ENCODE peak calls at places on chromosomes 16 and 17, in nine cellular contexts. One of them, this sample, is unnamed.

GRCh38 chr16:57924514-57924913 is 46.4 kb downstream of the CNGB1 start:
- DNase-seq in AG10803: no peak
- DNase-seq in activated CD4-positive, CD25-positive, alpha-beta regulatory T cell: no peak
- DNase-seq in nucleus accumbens: no peak
- DNase-seq in effector memory CD4-positive, alpha-beta T cell: no peak
- DNase-seq in stimulated activated CD4-positive, alpha-beta T cell treated with anti-CD3 and anti-CD28 coated beads, Interleukin-4, amount 100 ng/mL, for 24 hours: no peak
- DNase-seq in thoracic aorta: no peak
- DNase-seq in BJ: no peak
- DNase-seq in bronchial epithelial cell: no peak
- DNase-seq in this sample: no peak

GRCh38 chr16:53507464-53508180 is 4.6 kb upstream of the AKTIP start:
- DNase-seq in stimulated activated CD4-positive, alpha-beta T cell treated with anti-CD3 and anti-CD28 coated beads, Interleukin-4, amount 100 ng/mL, for 24 hours: no peak
- DNase-seq in nucleus accumbens: no peak
- DNase-seq in thoracic aorta: no peak
- DNase-seq in activated CD4-positive, CD25-positive, alpha-beta regulatory T cell: no peak
- DNase-seq in BJ: no peak
- DNase-seq in bronchial epithelial cell: no peak
- DNase-seq in AG10803: no peak
- DNase-seq in effector memory CD4-positive, alpha-beta T cell: no peak
- DNase-seq in this sample: no peak

GRCh38 chr16:11240636-11241473 is 15.1 kb downstream of the SOCS1 start:
- DNase-seq in nucleus accumbens: no peak
- DNase-seq in AG10803: no peak
- DNase-seq in activated CD4-positive, CD25-positive, alpha-beta regulatory T cell: no peak
- DNase-seq in effector memory CD4-positive, alpha-beta T cell: no peak
- DNase-seq in bronchial epithelial cell: no peak
- DNase-seq in stimulated activated CD4-positive, alpha-beta T cell treated with anti-CD3 and anti-CD28 coated beads, Interleukin-4, amount 100 ng/mL, for 24 hours: no peak
- DNase-seq in thoracic aorta: no peak
- DNase-seq in BJ: no peak
- DNase-seq in this sample: no peak

GRCh38 chr16:54165912-54166265 is 120.7 kb downstream of the IRX3 start:
- DNase-seq in AG10803: no peak
- DNase-seq in stimulated activated CD4-positive, alpha-beta T cell treated with anti-CD3 and anti-CD28 coated beads, Interleukin-4, amount 100 ng/mL, for 24 hours: no peak
- DNase-seq in BJ: no peak
- DNase-seq in thoracic aorta: no peak
- DNase-seq in effector memory CD4-positive, alpha-beta T cell: no peak
- DNase-seq in nucleus accumbens: no peak
- DNase-seq in activated CD4-positive, CD25-positive, alpha-beta regulatory T cell: no peak
- DNase-seq in bronchial epithelial cell: no peak
- DNase-seq in this sample: no peak

GRCh38 chr16:67796099-67796718 is 10.2 kb downstream of the RANBP10 start:
- DNase-seq in activated CD4-positive, CD25-positive, alpha-beta regulatory T cell: no peak
- DNase-seq in stimulated activated CD4-positive, alpha-beta T cell treated with anti-CD3 and anti-CD28 coated beads, Interleukin-4, amount 100 ng/mL, for 24 hours: no peak
- DNase-seq in effector memory CD4-positive, alpha-beta T cell: no peak
- DNase-seq in bronchial epithelial cell: peak
- DNase-seq in nucleus accumbens: no peak
- DNase-seq in thoracic aorta: no peak
- DNase-seq in AG10803: no peak
- DNase-seq in BJ: no peak
- DNase-seq in this sample: no peak

GRCh38 chr17:28745777-28746473 is 2.1 kb downstream of the TRAF4 start:
- DNase-seq in stimulated activated CD4-positive, alpha-beta T cell treated with anti-CD3 and anti-CD28 coated beads, Interleukin-4, amount 100 ng/mL, for 24 hours: no peak
- DNase-seq in thoracic aorta: no peak
- DNase-seq in bronchial epithelial cell: peak
- DNase-seq in nucleus accumbens: no peak
- DNase-seq in activated CD4-positive, CD25-positive, alpha-beta regulatory T cell: no peak
- DNase-seq in BJ: no peak
- DNase-seq in AG10803: no peak
- DNase-seq in effector memory CD4-positive, alpha-beta T cell: no peak
- DNase-seq in this sample: no peak

GRCh38 chr17:35314415-35315216 is 58.8 kb downstream of the SLFN11 start:
- DNase-seq in activated CD4-positive, CD25-positive, alpha-beta regulatory T cell: no peak
- DNase-seq in effector memory CD4-positive, alpha-beta T cell: no peak
- DNase-seq in BJ: no peak
- DNase-seq in AG10803: no peak
- DNase-seq in thoracic aorta: no peak
- DNase-seq in nucleus accumbens: no peak
- DNase-seq in stimulated activated CD4-positive, alpha-beta T cell treated with anti-CD3 and anti-CD28 coated beads, Interleukin-4, amount 100 ng/mL, for 24 hours: no peak
- DNase-seq in bronchial epithelial cell: peak
- DNase-seq in this sample: no peak

GRCh38 chr16:4663756-4664465 is 29.5 kb upstream of the NUDT16L1 start:
- DNase-seq in stimulated activated CD4-positive, alpha-beta T cell treated with anti-CD3 and anti-CD28 coated beads, Interleukin-4, amount 100 ng/mL, for 24 hours: no peak
- DNase-seq in activated CD4-positive, CD25-positive, alpha-beta regulatory T cell: no peak
- DNase-seq in AG10803: no peak
- DNase-seq in nucleus accumbens: no peak
- DNase-seq in thoracic aorta: no peak
- DNase-seq in bronchial epithelial cell: no peak
- DNase-seq in effector memory CD4-positive, alpha-beta T cell: no peak
- DNase-seq in BJ: no peak
- DNase-seq in this sample: no peak

GRCh38 chr17:1072551-1072961 is 75.6 kb downstream of the TIMM22 start:
- DNase-seq in AG10803: no peak
- DNase-seq in stimulated activated CD4-positive, alpha-beta T cell treated with anti-CD3 and anti-CD28 coated beads, Interleukin-4, amount 100 ng/mL, for 24 hours: no peak
- DNase-seq in thoracic aorta: no peak
- DNase-seq in nucleus accumbens: no peak
- DNase-seq in bronchial epithelial cell: no peak
- DNase-seq in activated CD4-positive, CD25-positive, alpha-beta regulatory T cell: no peak
- DNase-seq in BJ: no peak
- DNase-seq in effector memory CD4-positive, alpha-beta T cell: no peak
- DNase-seq in this sample: no peak

GRCh38 chr16:20906225-20906870 is 5.8 kb downstream of the LYRM1 start:
- DNase-seq in BJ: peak
- DNase-seq in activated CD4-positive, CD25-positive, alpha-beta regulatory T cell: no peak
- DNase-seq in AG10803: peak
- DNase-seq in nucleus accumbens: no peak
- DNase-seq in thoracic aorta: no peak
- DNase-seq in stimulated activated CD4-positive, alpha-beta T cell treated with anti-CD3 and anti-CD28 coated beads, Interleukin-4, amount 100 ng/mL, for 24 hours: no peak
- DNase-seq in effector memory CD4-positive, alpha-beta T cell: no peak
- DNase-seq in bronchial epithelial cell: peak
- DNase-seq in this sample: no peak

GRCh38 chr17:74987418-74987908 is at the start of gene CDR2L:
- DNase-seq in bronchial epithelial cell: peak
- DNase-seq in thoracic aorta: peak
- DNase-seq in AG10803: peak
- DNase-seq in nucleus accumbens: peak
- DNase-seq in activated CD4-positive, CD25-positive, alpha-beta regulatory T cell: peak
- DNase-seq in effector memory CD4-positive, alpha-beta T cell: peak
- DNase-seq in stimulated activated CD4-positive, alpha-beta T cell treated with anti-CD3 and anti-CD28 coated beads, Interleukin-4, amount 100 ng/mL, for 24 hours: peak
- DNase-seq in BJ: peak
- DNase-seq in this sample: peak

GRCh38 chr17:48575673-48576478 is 2.3 kb downstream of the HOXB4 start:
- DNase-seq in thoracic aorta: no peak
- DNase-seq in nucleus accumbens: no peak
- DNase-seq in BJ: no peak
- DNase-seq in effector memory CD4-positive, alpha-beta T cell: no peak
- DNase-seq in AG10803: peak
- DNase-seq in stimulated activated CD4-positive, alpha-beta T cell treated with anti-CD3 and anti-CD28 coated beads, Interleukin-4, amount 100 ng/mL, for 24 hours: no peak
- DNase-seq in bronchial epithelial cell: no peak
- DNase-seq in activated CD4-positive, CD25-positive, alpha-beta regulatory T cell: no peak
- DNase-seq in this sample: no peak

GRCh38 chr17:63535640-63536039 is 12.5 kb downstream of the KCNH6 start:
- DNase-seq in BJ: no peak
- DNase-seq in stimulated activated CD4-positive, alpha-beta T cell treated with anti-CD3 and anti-CD28 coated beads, Interleukin-4, amount 100 ng/mL, for 24 hours: no peak
- DNase-seq in AG10803: no peak
- DNase-seq in bronchial epithelial cell: no peak
- DNase-seq in nucleus accumbens: no peak
- DNase-seq in activated CD4-positive, CD25-positive, alpha-beta regulatory T cell: no peak
- DNase-seq in effector memory CD4-positive, alpha-beta T cell: no peak
- DNase-seq in thoracic aorta: no peak
- DNase-seq in this sample: no peak

GRCh38 chr16:5042574-5043171 is 8.9 kb upstream of the NAGPA start:
- DNase-seq in activated CD4-positive, CD25-positive, alpha-beta regulatory T cell: no peak
- DNase-seq in BJ: no peak
- DNase-seq in thoracic aorta: no peak
- DNase-seq in stimulated activated CD4-positive, alpha-beta T cell treated with anti-CD3 and anti-CD28 coated beads, Interleukin-4, amount 100 ng/mL, for 24 hours: no peak
- DNase-seq in bronchial epithelial cell: peak
- DNase-seq in nucleus accumbens: no peak
- DNase-seq in AG10803: no peak
- DNase-seq in effector memory CD4-positive, alpha-beta T cell: no peak
- DNase-seq in this sample: peak

GRCh38 chr17:42683407-42684031 is 1.2 kb downstream of the CNTNAP1 start:
- DNase-seq in effector memory CD4-positive, alpha-beta T cell: no peak
- DNase-seq in thoracic aorta: no peak
- DNase-seq in nucleus accumbens: no peak
- DNase-seq in AG10803: no peak
- DNase-seq in BJ: no peak
- DNase-seq in bronchial epithelial cell: no peak
- DNase-seq in activated CD4-positive, CD25-positive, alpha-beta regulatory T cell: no peak
- DNase-seq in stimulated activated CD4-positive, alpha-beta T cell treated with anti-CD3 and anti-CD28 coated beads, Interleukin-4, amount 100 ng/mL, for 24 hours: no peak
- DNase-seq in this sample: no peak

GRCh38 chr17:50283246-50283645 is 9.0 kb downstream of the TMEM92 start:
- DNase-seq in thoracic aorta: no peak
- DNase-seq in AG10803: no peak
- DNase-seq in nucleus accumbens: no peak
- DNase-seq in BJ: no peak
- DNase-seq in activated CD4-positive, CD25-positive, alpha-beta regulatory T cell: no peak
- DNase-seq in bronchial epithelial cell: no peak
- DNase-seq in stimulated activated CD4-positive, alpha-beta T cell treated with anti-CD3 and anti-CD28 coated beads, Interleukin-4, amount 100 ng/mL, for 24 hours: peak
- DNase-seq in effector memory CD4-positive, alpha-beta T cell: no peak
- DNase-seq in this sample: no peak

GRCh38 chr17:56319531-56319930 is 166.3 kb downstream of the ANKFN1 start:
- DNase-seq in bronchial epithelial cell: peak
- DNase-seq in AG10803: peak
- DNase-seq in BJ: peak
- DNase-seq in effector memory CD4-positive, alpha-beta T cell: no peak
- DNase-seq in thoracic aorta: no peak
- DNase-seq in activated CD4-positive, CD25-positive, alpha-beta regulatory T cell: no peak
- DNase-seq in nucleus accumbens: no peak
- DNase-seq in stimulated activated CD4-positive, alpha-beta T cell treated with anti-CD3 and anti-CD28 coated beads, Interleukin-4, amount 100 ng/mL, for 24 hours: no peak
- DNase-seq in this sample: peak

GRCh38 chr17:70772761-70773160 is 603.4 kb downstream of the KCNJ2 start:
- DNase-seq in stimulated activated CD4-positive, alpha-beta T cell treated with anti-CD3 and anti-CD28 coated beads, Interleukin-4, amount 100 ng/mL, for 24 hours: no peak
- DNase-seq in BJ: no peak
- DNase-seq in activated CD4-positive, CD25-positive, alpha-beta regulatory T cell: no peak
- DNase-seq in nucleus accumbens: no peak
- DNase-seq in effector memory CD4-positive, alpha-beta T cell: no peak
- DNase-seq in AG10803: no peak
- DNase-seq in bronchial epithelial cell: no peak
- DNase-seq in thoracic aorta: no peak
- DNase-seq in this sample: no peak